ENCODE peak calls at places on chromosome 2, in eight cellular contexts. H is choroid plexus epithelial cell, O is OCI-LY7, J is dorsolateral prefrontal cortex, F is psoas muscle, P is kidney epithelial cell, M is heart right ventricle, L is neural progenitor cell. R is an unnamed sample.

GRCh38 chr2:46446871-46447568 is 32.3 kb upstream of the TMEM247 start:
- DNase-seq in H (peak), O (no peak), J (no peak), F (no peak), P (no peak), M (no peak), L (no peak), R (no peak)

GRCh38 chr2:176680916-176681315 is 411.7 kb downstream of the MTX2 start:
- DNase-seq in H (peak), O (no peak), J (no peak), F (no peak), P (no peak), M (no peak), L (no peak), R (no peak)

GRCh38 chr2:96549967-96550786 is 13.6 kb downstream of the ARID5A start:
- DNase-seq in H (peak), O (peak), J (no peak), F (peak), P (no peak), M (no peak), L (peak), R (no peak)

GRCh38 chr2:167534443-167534842 is 646.2 kb downstream of the XIRP2 start:
- DNase-seq in H (peak), O (no peak), J (no peak), F (no peak), P (no peak), M (no peak), L (no peak), R (no peak)

GRCh38 chr2:38377501-38378258 is 607 bp upstream of the ATL2 start:
- DNase-seq in H (peak), O (peak), J (no peak), F (no peak), P (no peak), M (no peak), L (no peak), R (no peak)

GRCh38 chr2:232779935-232780334 is 3.6 kb upstream of the KCNJ13 start:
- DNase-seq in H (peak), O (no peak), J (no peak), F (no peak), P (no peak), M (no peak), L (no peak), R (no peak)

GRCh38 chr2:219445220-219445631 is 10.6 kb downstream of the SPEG start:
- DNase-seq in H (no peak), O (no peak), J (no peak), F (peak), P (no peak), M (no peak), L (no peak), R (no peak)

GRCh38 chr2:69459936-69460335 is 22.7 kb upstream of the NFU1 start:
- DNase-seq in H (no peak), O (no peak), J (no peak), F (no peak), P (no peak), M (no peak), L (no peak), R (no peak)

GRCh38 chr2:193103064-193103463 is 908.3 kb upstream of the TMEFF2 start:
- DNase-seq in H (peak), O (no peak), J (no peak), F (no peak), P (no peak), M (no peak), L (no peak), R (no peak)

GRCh38 chr2:212427031-212427430 is 111.6 kb downstream of the ERBB4 start:
- DNase-seq in H (no peak), O (no peak), J (no peak), F (no peak), P (no peak), M (no peak), L (no peak), R (no peak)
- TF ChIP-seq CTCF in H (no peak), O (no peak), J (no peak), F (no peak), P (no peak), M (no peak), L (no peak), R (no peak)

GRCh38 chr2:204472375-204472774 is 72.9 kb upstream of the PARD3B start:
- DNase-seq in H (no peak), O (no peak), J (no peak), F (no peak), P (no peak), M (no peak), L (no peak), R (no peak)
- TF ChIP-seq CTCF in H (no peak), O (no peak), J (no peak), F (no peak), P (no peak), M (no peak), L (no peak), R (no peak)

DNA sequence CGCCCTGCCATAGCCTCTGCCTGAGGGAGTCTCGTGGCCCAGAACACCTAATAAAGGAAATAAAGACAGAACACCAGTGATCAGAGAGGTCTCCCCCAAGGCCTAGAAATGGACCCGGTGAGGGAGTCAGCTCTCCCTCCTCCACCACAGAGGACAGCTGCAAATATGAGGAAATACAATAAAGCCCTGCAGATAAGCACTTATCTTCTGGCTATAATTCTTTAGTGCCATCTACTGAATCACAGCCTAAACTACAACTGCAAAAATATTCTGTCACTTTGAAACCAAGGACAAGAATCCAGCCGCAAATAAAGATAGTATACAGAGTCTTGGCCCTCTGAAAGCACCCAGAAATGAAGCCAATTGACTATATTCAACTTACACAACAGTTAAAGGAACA is 42.4 kb upstream of the TACR1 start:
- DNase-seq in H (peak), O (peak), J (no peak), F (no peak), P (no peak), M (no peak), L (no peak), R (no peak)
- TF ChIP-seq CTCF in H (peak), O (peak), J (no peak), F (no peak), P (peak), M (no peak), L (peak), R (peak)

GRCh38 chr2:150732064-150732463 is 244.6 kb upstream of the RND3 start:
- DNase-seq in H (peak), O (no peak), J (no peak), F (no peak), P (peak), M (no peak), L (no peak), R (no peak)
- TF ChIP-seq CTCF in H (no peak), O (no peak), J (no peak), F (no peak), P (no peak), M (no peak), L (no peak), R (no peak)

DNA sequence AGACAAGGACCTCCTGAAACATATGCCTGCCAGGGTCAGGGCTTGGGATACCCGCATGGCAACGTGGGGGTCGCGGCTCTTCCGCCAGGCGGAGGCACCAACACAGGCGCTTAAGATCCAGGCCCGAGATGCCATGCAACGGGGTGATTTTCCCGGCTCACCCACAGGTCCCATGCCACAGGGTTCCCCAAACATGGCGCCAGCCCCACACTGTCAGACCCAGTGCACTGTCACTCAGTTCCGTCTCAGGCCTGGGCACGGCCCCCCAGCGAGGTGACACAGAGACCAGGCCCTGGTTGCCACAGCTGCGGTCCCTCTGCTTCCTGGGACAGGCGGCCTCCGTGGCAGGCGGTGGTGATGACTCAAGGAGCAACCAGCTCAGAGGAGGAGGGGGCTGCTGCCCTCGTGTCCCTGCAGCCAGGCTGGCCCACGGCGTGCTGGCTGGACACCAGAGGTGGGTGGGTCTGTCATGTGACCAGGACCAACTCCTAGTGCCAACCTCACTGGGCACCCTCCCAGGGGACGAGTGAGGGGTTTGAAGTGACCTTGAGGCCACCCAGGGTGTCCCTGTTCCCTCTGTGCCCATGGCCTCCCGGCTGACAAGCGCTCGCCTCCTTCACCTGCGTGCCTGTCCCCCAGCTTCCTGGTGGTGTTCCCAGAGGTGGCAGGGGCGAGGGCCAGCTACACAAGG is 4.9 kb downstream of the PDCD1 start:
- DNase-seq in H (no peak), O (no peak), J (peak), F (peak), P (no peak), M (peak), L (no peak), R (no peak)
- TF ChIP-seq CTCF in H (no peak), O (no peak), J (no peak), F (no peak), P (no peak), M (no peak), L (no peak), R (no peak)

GRCh38 chr2:106562826-106563594 is 75.8 kb downstream of the CD8B2 start:
- DNase-seq in H (peak), O (no peak), J (no peak), F (no peak), P (no peak), M (no peak), L (peak), R (no peak)
- TF ChIP-seq CTCF in H (peak), O (no peak), J (no peak), F (no peak), P (peak), M (peak), L (peak), R (peak)

DNA sequence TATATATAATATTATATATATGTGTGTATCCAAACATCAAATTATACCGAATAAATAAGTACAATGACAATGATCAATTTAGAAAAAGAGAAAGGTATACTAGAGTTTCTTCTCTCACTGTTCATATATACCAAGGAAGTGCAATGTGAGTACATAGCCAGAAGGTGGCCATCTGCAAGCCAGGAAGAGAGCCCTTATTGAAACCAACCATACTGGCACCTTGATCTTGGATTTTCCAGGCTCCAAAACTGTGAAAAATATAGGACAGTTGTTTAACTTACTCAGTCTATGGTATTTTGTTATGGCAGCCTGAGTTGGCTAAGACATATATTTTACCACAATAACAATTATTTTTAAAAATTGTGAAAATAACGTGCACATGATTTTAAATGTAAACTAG is 1490.2 kb upstream of the SLC39A10 start:
- DNase-seq in H (peak), O (peak), J (no peak), F (no peak), P (no peak), M (no peak), L (peak), R (no peak)
- TF ChIP-seq CTCF in H (peak), O (peak), J (peak), F (peak), P (peak), M (no peak), L (peak), R (peak)

GRCh38 chr2:215866594-215866993 is 146.8 kb downstream of the MREG start:
- DNase-seq in H (no peak), O (no peak), J (no peak), F (no peak), P (no peak), M (no peak), L (no peak), R (no peak)

GRCh38 chr2:215870088-215870490 is 143.3 kb downstream of the MREG start:
- DNase-seq in H (peak), O (no peak), J (no peak), F (peak), P (no peak), M (no peak), L (no peak), R (no peak)

GRCh38 chr2:215874418-215874817 is 138.9 kb downstream of the MREG start:
- DNase-seq in H (peak), O (no peak), J (no peak), F (no peak), P (no peak), M (no peak), L (no peak), R (no peak)

GRCh38 chr2:215868886-215869285 is 144.5 kb downstream of the MREG start:
- DNase-seq in H (no peak), O (no peak), J (no peak), F (no peak), P (no peak), M (no peak), L (no peak), R (no peak)

GRCh38 chr2:215870986-215871385 is 142.4 kb downstream of the MREG start:
- DNase-seq in H (no peak), O (peak), J (no peak), F (no peak), P (no peak), M (no peak), L (peak), R (no peak)
- TF ChIP-seq CTCF in H (peak), O (peak), J (no peak), F (no peak), P (peak), M (no peak), L (peak), R (peak)

GRCh38 chr2:111145103-111145760 is 24.5 kb downstream of the BCL2L11 start:
- DNase-seq in H (no peak), O (no peak), J (no peak), F (no peak), P (no peak), M (no peak), L (no peak), R (no peak)
- TF ChIP-seq CTCF in H (no peak), O (no peak), J (no peak), F (no peak), P (no peak), M (no peak), L (no peak), R (no peak)

R was measured in type B pancreatic cell.